ENCODE peak calls at places on chromosomes 7 and 10, in seven cellular contexts. J is aorta, G is lung, A is mesenchymal stem cell, N is testis, T is Panc1, R is bronchial epithelial cell. M is an unnamed sample.

GRCh38 chr7:31073486-31074383 is 21.6 kb downstream of the ADCYAP1R1 start:
- DNase-seq in J (peak), G (no peak), A (no peak), N (peak), T (no peak), R (no peak), M (no peak)

GRCh38 chr7:56045796-56046195 is 5.4 kb downstream of the PSPH start:
- DNase-seq in J (no peak), G (no peak), A (no peak), N (no peak), T (no peak), R (no peak), M (no peak)

GRCh38 chr10:96576277-96576980 is 10.4 kb downstream of the TM9SF3 start:
- DNase-seq in J (no peak), G (no peak), A (no peak), N (no peak), T (no peak), R (no peak), M (no peak)

GRCh38 chr10:7408494-7409044 is 2.3 kb downstream of the SFMBT2 start:
- DNase-seq in J (peak), G (peak), A (peak), N (peak), T (no peak), R (no peak), M (peak)

GRCh38 chr7:130987092-130987491 is 253.1 kb upstream of the KLF14 start:
- DNase-seq in J (no peak), G (no peak), A (no peak), N (no peak), T (no peak), R (peak), M (no peak)

GRCh38 chr7:110767550-110768137 is 323.3 kb upstream of the LRRN3 start:
- DNase-seq in J (no peak), G (no peak), A (no peak), N (no peak), T (no peak), R (no peak), M (no peak)

GRCh38 chr10:119824299-119824698 is 48.3 kb downstream of the MCMBP start:
- DNase-seq in J (no peak), G (no peak), A (no peak), N (no peak), T (no peak), R (no peak), M (no peak)

GRCh38 chr10:3955493-3955892 is 170.5 kb upstream of the KLF6 start:
- DNase-seq in J (no peak), G (no peak), A (peak), N (no peak), T (no peak), R (no peak), M (peak)

GRCh38 chr7:21256310-21256877 is 171.5 kb upstream of the SP4 start:
- DNase-seq in J (no peak), G (no peak), A (peak), N (peak), T (no peak), R (peak), M (peak)

GRCh38 chr7:23093546-23093945 is 12.0 kb upstream of the KLHL7 start:
- DNase-seq in J (no peak), G (no peak), A (peak), N (no peak), T (no peak), R (peak), M (no peak)

GRCh38 chr7:25624837-25625236 is 396.6 kb upstream of the NPVF start:
- DNase-seq in J (no peak), G (no peak), A (peak), N (peak), T (no peak), R (no peak), M (peak)

GRCh38 chr10:60964257-60965235 is 20.6 kb upstream of the RHOBTB1 start:
- DNase-seq in J (no peak), G (peak), A (peak), N (peak), T (peak), R (peak), M (peak)

GRCh38 chr7:150361807-150362621 is 6.6 kb upstream of the REPIN1 start:
- DNase-seq in J (peak), G (no peak), A (no peak), N (no peak), T (no peak), R (no peak), M (peak)

GRCh38 chr10:101848894-101849351 is 5.3 kb upstream of the KCNIP2 start:
- DNase-seq in J (no peak), G (no peak), A (peak), N (no peak), T (no peak), R (no peak), M (peak)

GRCh38 chr7:64643567-64643966 is 22.4 kb upstream of the ZNF107 start:
- DNase-seq in J (no peak), G (no peak), A (no peak), N (no peak), T (no peak), R (no peak), M (no peak)

GRCh38 chr10:7634142-7634894 is 32.4 kb downstream of the ITIH5 start:
- DNase-seq in J (no peak), G (no peak), A (no peak), N (peak), T (no peak), R (no peak), M (no peak)

GRCh38 chr7:24395512-24395911 is 111.5 kb downstream of the NPY start:
- DNase-seq in J (no peak), G (no peak), A (no peak), N (no peak), T (no peak), R (no peak), M (no peak)

GRCh38 chr10:3375505-3375904 is 202.9 kb upstream of the PITRM1 start:
- DNase-seq in J (no peak), G (no peak), A (no peak), N (no peak), T (no peak), R (no peak), M (no peak)

GRCh38 chr10:97069026-97069425 is 116.7 kb downstream of the SLIT1 start:
- DNase-seq in J (no peak), G (no peak), A (no peak), N (no peak), T (no peak), R (no peak), M (no peak)

GRCh38 chr10:100516847-100517246 is 2.8 kb downstream of the SEC31B start:
- DNase-seq in J (no peak), G (no peak), A (peak), N (no peak), T (no peak), R (no peak), M (no peak)

DNA sequence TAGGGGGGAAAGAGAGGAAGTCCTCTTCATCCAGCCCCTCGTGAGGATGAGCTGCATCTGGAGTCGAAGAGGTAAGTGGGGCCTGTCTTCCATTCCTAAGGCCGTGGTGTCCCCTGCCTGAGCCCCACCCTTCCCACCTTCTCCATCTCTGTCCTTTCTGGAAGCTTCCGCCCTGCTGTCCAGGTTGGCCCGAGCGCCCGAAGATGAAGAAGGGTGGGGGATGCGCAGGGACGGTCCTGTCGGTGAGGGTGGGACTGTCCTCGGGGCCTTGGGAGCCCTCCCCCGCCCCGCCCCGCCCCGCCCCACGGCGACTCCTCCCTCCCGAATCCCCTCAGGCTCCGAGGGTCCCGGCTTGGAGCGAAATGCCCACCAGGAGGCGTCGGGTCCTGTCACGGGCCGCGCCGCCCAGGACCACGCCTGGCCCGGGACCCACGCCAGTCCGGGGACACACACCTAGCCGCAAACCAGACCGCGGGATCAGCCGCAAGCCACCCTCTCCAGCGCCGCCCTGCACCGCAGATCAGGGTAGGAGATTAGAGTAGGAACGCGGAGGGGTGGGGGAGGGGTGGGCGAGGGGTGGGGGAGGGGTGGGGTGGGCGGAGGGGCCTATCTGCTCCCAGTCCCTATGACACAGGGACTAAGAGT is 15.3 kb downstream of the GPRIN2 start:
- DNase-seq in J (peak), G (no peak), A (peak), N (peak), T (no peak), R (no peak), M (peak)
- H3K4me3 ChIP-seq in J (no peak), G (no peak), A (peak), N (peak), T (no peak), R (no peak), M (peak)

DNA sequence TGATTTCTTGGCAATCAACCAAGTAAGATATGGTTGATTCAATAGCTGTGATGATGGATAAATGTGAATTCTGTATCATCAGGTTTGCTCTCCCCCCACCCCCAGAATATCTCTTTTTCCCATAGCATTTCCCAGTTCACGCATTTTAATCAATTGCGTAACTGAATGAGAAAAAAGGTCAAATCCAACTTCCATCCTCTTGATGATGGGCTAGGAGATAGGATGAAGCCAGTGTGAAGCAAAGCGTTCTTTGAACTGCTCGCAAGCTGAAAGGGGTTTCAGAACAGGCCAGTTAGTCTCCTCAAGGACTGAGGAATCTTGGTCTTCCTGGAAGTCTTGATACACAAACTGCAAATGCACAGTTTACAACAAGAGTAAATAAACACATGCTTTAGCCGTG is 94.5 kb upstream of the ARMC3 start:
- DNase-seq in J (no peak), G (no peak), A (peak), N (no peak), T (no peak), R (no peak), M (no peak)
- H3K4me3 ChIP-seq in J (no peak), G (no peak), A (no peak), N (no peak), T (no peak), R (no peak), M (no peak)

GRCh38 chr10:43230909-43231522 is 35.8 kb downstream of the RASGEF1A start:
- DNase-seq in J (peak), G (no peak), A (no peak), N (no peak), T (no peak), R (no peak), M (no peak)
- H3K4me3 ChIP-seq in J (no peak), G (no peak), A (no peak), N (no peak), T (no peak), R (no peak), M (no peak)

DNA sequence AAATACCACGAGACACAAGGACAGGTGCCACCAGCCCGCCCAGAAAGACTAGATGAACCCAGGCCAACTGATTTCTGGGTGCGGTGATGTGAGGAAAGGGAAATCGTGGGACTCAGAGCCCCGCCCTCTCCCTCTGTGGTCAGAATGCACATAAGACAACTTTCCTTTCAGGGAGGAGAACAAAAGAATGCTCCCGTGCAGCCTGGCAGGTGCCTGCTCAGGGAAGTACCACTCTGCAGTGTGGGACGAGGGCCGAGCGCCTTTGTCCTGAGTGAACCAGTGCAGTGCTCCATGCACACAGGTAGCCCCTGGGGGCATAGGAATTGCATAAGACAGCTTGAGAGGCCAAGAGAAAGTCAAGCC is 119.5 kb downstream of the ABLIM1 start:
- DNase-seq in J (no peak), G (no peak), A (no peak), N (no peak), T (no peak), R (peak), M (no peak)
- H3K4me3 ChIP-seq in J (no peak), G (no peak), A (no peak), N (no peak), T (no peak), R (no peak), M (no peak)

GRCh38 chr7:107505362-107505761 is 35.5 kb downstream of the GPR22 start:
- DNase-seq in J (no peak), G (no peak), A (no peak), N (no peak), T (no peak), R (no peak), M (no peak)
- H3K4me3 ChIP-seq in J (no peak), G (no peak), A (no peak), N (no peak), T (no peak), R (no peak), M (no peak)

GRCh38 chr10:64076322-64076940 is 555.2 kb downstream of the REEP3 start:
- DNase-seq in J (no peak), G (no peak), A (no peak), N (no peak), T (no peak), R (no peak), M (no peak)
- H3K4me3 ChIP-seq in J (no peak), G (no peak), A (no peak), N (no peak), T (no peak), R (no peak), M (no peak)